ENCODE peak calls at places on chromosomes 5 and 9, in nine cellular contexts. H is AG09319, C is thyroid gland, N is IMR-90, U is Panc1, Z is ovary, L is PC-9, G is lower lobe of right lung, F is upper lobe of right lung. A is an unnamed sample.

GRCh38 chr9:120538339-120538738 is 41.6 kb downstream of the CDK5RAP2 start:
- DNase-seq in L (no peak), Z (no peak), U (no peak), C (no peak), G (no peak), F (no peak), H (no peak), N (peak), A (no peak)

GRCh38 chr9:89666364-89666763 is 61.6 kb downstream of the GADD45G start:
- DNase-seq in G (no peak), C (peak), F (peak), Z (no peak), L (no peak), N (no peak), U (no peak), H (no peak), A (no peak)

GRCh38 chr5:168765220-168766037 is 186.3 kb upstream of the PANK3 start:
- DNase-seq in H (no peak), F (no peak), C (no peak), N (no peak), G (no peak), L (no peak), Z (no peak), U (no peak), A (no peak)

GRCh38 chr5:84696651-84697050 is 312.0 kb upstream of the EDIL3 start:
- DNase-seq in U (no peak), N (peak), G (no peak), Z (no peak), L (peak), H (no peak), F (no peak), C (no peak), A (no peak)

GRCh38 chr9:27527702-27528277 is 1.8 kb downstream of the MOB3B start:
- DNase-seq in H (no peak), C (no peak), U (no peak), Z (no peak), F (no peak), G (no peak), L (no peak), N (no peak), A (no peak)

GRCh38 chr9:88511906-88512305 is 23.1 kb upstream of the NXNL2 start:
- DNase-seq in C (no peak), H (no peak), F (no peak), N (no peak), L (no peak), G (peak), U (no peak), Z (no peak), A (no peak)

GRCh38 chr9:87518702-87519335 is 21.2 kb downstream of the DAPK1 start:
- DNase-seq in C (peak), F (no peak), N (no peak), Z (peak), L (no peak), U (no peak), H (no peak), G (peak), A (no peak)

GRCh38 chr9:135095470-135096407 is 8.3 kb downstream of the OLFM1 start:
- DNase-seq in F (no peak), H (no peak), U (no peak), L (no peak), G (no peak), N (no peak), Z (no peak), C (no peak), A (no peak)

GRCh38 chr5:5381259-5382006 is 41.0 kb upstream of the ICE1 start:
- DNase-seq in Z (no peak), C (no peak), N (no peak), U (no peak), H (no peak), L (no peak), G (no peak), F (no peak), A (no peak)

GRCh38 chr9:36623280-36623679 is 50.6 kb downstream of the MELK start:
- DNase-seq in G (no peak), F (no peak), C (no peak), N (peak), H (no peak), U (no peak), Z (no peak), L (no peak), A (no peak)

GRCh38 chr5:95862636-95863382 is 40.3 kb upstream of the GLRX start:
- DNase-seq in U (no peak), C (no peak), H (no peak), L (no peak), G (no peak), N (no peak), Z (no peak), F (no peak), A (no peak)

GRCh38 chr5:83475540-83476469 is 4.3 kb downstream of the VCAN start:
- DNase-seq in U (no peak), Z (no peak), G (no peak), C (no peak), N (peak), H (peak), L (no peak), F (no peak), A (no peak)

GRCh38 chr5:66958126-66958983 is 238.2 kb downstream of the CD180 start:
- DNase-seq in H (no peak), G (no peak), U (no peak), C (no peak), N (peak), Z (no peak), L (no peak), F (no peak), A (no peak)

GRCh38 chr5:91132552-91132951 is 250.6 kb downstream of the ARRDC3 start:
- DNase-seq in N (no peak), F (no peak), H (no peak), G (no peak), U (no peak), L (no peak), Z (no peak), C (no peak), A (no peak)

GRCh38 chr9:33044677-33045282 is 19.7 kb downstream of the DNAJA1 start:
- DNase-seq in L (peak), N (no peak), Z (peak), H (no peak), U (peak), G (no peak), C (peak), F (no peak), A (no peak)

GRCh38 chr5:83331842-83332241 is 139.7 kb upstream of the VCAN start:
- DNase-seq in G (no peak), L (no peak), F (no peak), U (no peak), C (no peak), N (peak), Z (no peak), H (peak), A (no peak)

GRCh38 chr9:738209-738915 is 103.1 kb upstream of the DMRT1 start:
- DNase-seq in U (no peak), L (peak), Z (no peak), H (peak), C (peak), N (peak), G (peak), F (peak), A (no peak)

GRCh38 chr5:127001621-127002296 is 28.6 kb downstream of the MARCHF3 start:
- DNase-seq in C (no peak), L (no peak), F (no peak), N (peak), G (no peak), H (no peak), U (no peak), Z (no peak), A (no peak)

GRCh38 chr9:2179557-2179956 is 164.4 kb downstream of the SMARCA2 start:
- DNase-seq in C (no peak), G (no peak), F (no peak), L (no peak), N (no peak), H (no peak), U (no peak), Z (no peak), A (no peak)

GRCh38 chr9:112535811-112536210 is 49.2 kb downstream of the KIAA1958 start:
- DNase-seq in U (no peak), H (no peak), L (no peak), Z (no peak), N (peak), F (no peak), G (no peak), C (no peak), A (no peak)

GRCh38 chr5:103178167-103178566 is 58.1 kb downstream of the PPIP5K2 start:
- DNase-seq in G (no peak), C (no peak), F (no peak), N (no peak), H (no peak), Z (no peak), L (no peak), U (no peak), A (no peak)

GRCh38 chr9:136956604-136957003 is 4.5 kb downstream of the LCN12 start:
- DNase-seq in G (no peak), N (no peak), F (no peak), U (no peak), Z (no peak), L (no peak), C (no peak), H (no peak), A (no peak)

GRCh38 chr9:16258191-16258590 is 612.3 kb downstream of the BNC2 start:
- DNase-seq in F (no peak), H (no peak), U (no peak), N (no peak), Z (no peak), C (no peak), L (no peak), G (no peak), A (no peak)

GRCh38 chr5:139878093-139878492 is 82.5 kb downstream of the PSD2 start:
- DNase-seq in C (peak), H (no peak), L (peak), U (no peak), F (no peak), Z (no peak), N (no peak), G (no peak), A (no peak)

GRCh38 chr5:111772456-111772855 is 15.5 kb upstream of the NREP start:
- DNase-seq in N (peak), L (no peak), U (no peak), H (no peak), C (no peak), G (no peak), F (no peak), Z (no peak), A (no peak)

GRCh38 chr5:95996904-95997751 is 35.5 kb upstream of the ELL2 start:
- DNase-seq in N (no peak), H (no peak), C (no peak), U (no peak), L (no peak), Z (no peak), F (no peak), G (no peak), A (no peak)

GRCh38 chr5:102760815-102761214 is 5.7 kb downstream of the PAM start:
- DNase-seq in F (no peak), H (peak), L (no peak), G (no peak), U (no peak), Z (no peak), C (no peak), N (peak), A (no peak)

GRCh38 chr5:37251673-37252072 is 2.5 kb upstream of the CPLANE1 start:
- DNase-seq in H (no peak), F (no peak), G (no peak), C (no peak), U (no peak), N (peak), L (no peak), Z (no peak), A (no peak)

GRCh38 chr5:2538169-2538568 is 213.3 kb downstream of the IRX2 start:
- DNase-seq in U (no peak), L (no peak), H (no peak), C (no peak), F (no peak), G (no peak), N (no peak), Z (no peak), A (peak)

GRCh38 chr5:7376889-7377288 is 19.0 kb upstream of the ADCY2 start:
- DNase-seq in C (no peak), L (no peak), Z (no peak), U (no peak), G (no peak), H (no peak), F (no peak), N (no peak), A (no peak)

GRCh38 chr5:33330416-33330815 is 110.3 kb upstream of the TARS1 start:
- DNase-seq in N (no peak), G (no peak), Z (no peak), U (no peak), C (no peak), L (no peak), F (no peak), H (no peak), A (no peak)
- TF ChIP-seq CTCF in N (no peak), G (no peak), Z (no peak), U (no peak), C (no peak), L (no peak), F (no peak), H (no peak), A (no peak)

GRCh38 chr9:70144131-70144503 is 100.5 kb downstream of the MAMDC2 start:
- DNase-seq in Z (no peak), N (no peak), H (no peak), F (no peak), G (no peak), L (no peak), U (no peak), C (no peak), A (no peak)
- TF ChIP-seq CTCF in Z (no peak), N (no peak), H (no peak), F (no peak), G (no peak), L (no peak), U (no peak), C (no peak), A (no peak)

DNA sequence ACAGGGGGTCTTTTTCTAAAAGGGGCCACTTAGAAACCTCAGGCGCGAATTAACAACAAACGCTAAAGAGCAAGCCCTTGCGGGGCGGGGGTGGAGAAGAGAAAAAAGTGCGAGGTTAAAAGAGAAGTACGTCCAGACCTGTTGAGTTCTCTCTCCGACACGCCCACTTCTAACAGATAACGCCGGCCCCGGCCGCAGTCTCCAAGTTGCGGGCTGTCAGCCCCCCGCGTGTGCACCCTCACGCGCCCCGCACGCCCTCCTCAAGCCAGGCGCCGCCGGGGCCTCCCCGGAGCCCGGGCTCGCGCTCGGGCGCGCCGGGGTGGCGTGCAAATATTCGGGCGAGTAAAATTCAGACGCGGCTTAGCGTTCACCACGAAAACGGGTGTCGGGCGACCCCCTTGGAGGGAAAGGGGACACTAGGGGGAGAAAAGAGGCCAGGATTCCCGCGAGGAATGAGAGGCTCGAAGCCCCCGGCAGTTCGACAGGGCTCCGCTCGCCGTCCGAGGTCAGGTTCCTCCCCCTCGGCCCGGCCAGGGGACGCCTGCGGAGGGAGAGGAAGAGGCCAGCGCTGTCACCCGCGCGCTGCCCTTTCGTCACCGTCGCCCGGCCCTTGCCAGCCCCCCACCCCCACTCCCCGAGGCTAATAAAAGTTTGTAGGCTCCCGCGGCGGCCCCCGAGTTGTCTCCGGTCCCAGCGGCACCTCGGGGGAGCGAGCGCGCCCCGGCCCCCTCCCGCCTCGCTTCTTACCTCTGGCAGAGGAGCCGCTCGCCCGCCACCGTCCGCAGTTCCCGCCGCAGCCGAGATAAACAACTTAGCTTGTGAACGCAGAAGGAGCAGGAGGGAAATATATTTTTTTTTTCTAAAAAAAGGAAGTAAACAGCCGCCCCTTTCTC is 776 bp downstream of the NR3C1 start:
- DNase-seq in Z (peak), U (no peak), H (no peak), F (peak), N (peak), C (peak), L (peak), G (peak), A (peak)
- TF ChIP-seq CTCF in Z (no peak), U (no peak), H (no peak), F (peak), N (no peak), C (no peak), L (no peak), G (no peak), A (no peak)

GRCh38 chr9:109122726-109123621 is 3.2 kb upstream of the TMEM245 start:
- DNase-seq in G (peak), Z (no peak), C (no peak), L (no peak), N (no peak), F (peak), H (no peak), U (no peak), A (no peak)
- TF ChIP-seq CTCF in G (no peak), Z (no peak), C (no peak), L (no peak), N (no peak), F (no peak), H (no peak), U (no peak), A (no peak)

GRCh38 chr5:116574682-116575634 is at the start of gene SEMA6A:
- DNase-seq in U (no peak), F (peak), N (peak), Z (peak), C (peak), H (peak), L (peak), G (peak), A (peak)
- TF ChIP-seq CTCF in U (no peak), F (no peak), N (no peak), Z (peak), C (no peak), H (no peak), L (no peak), G (no peak), A (peak)

GRCh38 chr5:141815796-141816180 is 62.4 kb downstream of the PCDH1 start:
- DNase-seq in H (no peak), G (no peak), F (no peak), Z (no peak), N (no peak), C (no peak), L (no peak), U (no peak), A (no peak)

GRCh38 chr5:141815051-141815795 is 63.0 kb downstream of the PCDH1 start:
- DNase-seq in N (no peak), U (no peak), G (no peak), Z (no peak), F (no peak), L (no peak), C (no peak), H (no peak), A (no peak)

GRCh38 chr5:141812512-141812911 is 65.7 kb downstream of the PCDH1 start:
- DNase-seq in G (no peak), C (no peak), F (no peak), Z (no peak), N (no peak), L (no peak), H (no peak), U (no peak), A (no peak)

GRCh38 chr5:141816598-141817399 is 61.4 kb downstream of the PCDH1 start:
- DNase-seq in F (no peak), G (no peak), Z (no peak), L (no peak), H (no peak), U (no peak), N (no peak), C (no peak), A (no peak)

GRCh38 chr5:141814064-141814982 is 63.9 kb downstream of the PCDH1 start:
- DNase-seq in U (peak), N (no peak), L (peak), Z (no peak), C (peak), H (no peak), F (peak), G (peak), A (no peak)
- TF ChIP-seq CTCF in U (peak), N (peak), L (peak), Z (no peak), C (peak), H (peak), F (peak), G (peak), A (peak)

DNA sequence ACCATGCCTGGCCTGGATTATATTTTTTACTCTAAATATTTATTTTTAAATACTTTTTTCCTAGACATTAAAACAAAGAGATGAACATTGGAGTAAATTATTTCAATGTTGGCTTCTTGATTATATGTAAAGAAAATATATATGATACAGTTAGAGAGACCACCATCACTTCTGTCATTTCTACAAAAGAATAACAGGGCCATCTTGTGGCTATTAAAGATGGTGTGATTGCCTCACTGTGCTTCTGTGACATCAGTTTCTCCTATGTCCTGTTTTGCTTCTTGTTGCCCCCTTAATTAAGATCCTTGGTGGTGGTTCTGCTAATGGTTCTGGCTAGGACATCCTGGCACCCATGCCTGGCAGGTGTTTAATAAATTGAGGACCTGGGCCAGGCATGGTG is 32.9 kb downstream of the NDFIP1 start:
- DNase-seq in H (no peak), N (no peak), L (no peak), F (no peak), G (no peak), Z (no peak), C (no peak), U (no peak), A (no peak)
- TF ChIP-seq CTCF in H (no peak), N (peak), L (peak), F (no peak), G (no peak), Z (no peak), C (no peak), U (peak), A (peak)

A was measured in type B pancreatic cell.